ENCODE peak calls at places on chromosome 6, in five cellular contexts. I is DND-41, R is aorta, J is ovary, Y is esophagus squamous epithelium. A is an unnamed sample.

GRCh38 chr6:100300221-100300736 is 164.4 kb downstream of the SIM1 start:
- DNase-seq in I (no peak), R (no peak), J (no peak), Y (no peak), A (no peak)

GRCh38 chr6:90375681-90376439 is 79.2 kb upstream of the BACH2 start:
- DNase-seq in I (no peak), R (no peak), J (no peak), Y (no peak), A (no peak)

GRCh38 chr6:70680396-70680795 is 12.7 kb downstream of the SMAP1 start:
- DNase-seq in I (no peak), R (no peak), J (no peak), Y (no peak), A (no peak)

GRCh38 chr6:26030716-26031115 is 56.5 kb upstream of the HFE start:
- DNase-seq in I (no peak), R (no peak), J (no peak), Y (no peak), A (no peak)

GRCh38 chr6:16404456-16404855 is 166.1 kb downstream of the GMPR start:
- DNase-seq in I (no peak), R (no peak), J (no peak), Y (no peak), A (no peak)

GRCh38 chr6:52910091-52910490 is 593 bp upstream of the GSTA3 start:
- DNase-seq in I (no peak), R (no peak), J (no peak), Y (no peak), A (no peak)

GRCh38 chr6:37298958-37299357 is 41.0 kb upstream of the TMEM217 start:
- DNase-seq in I (no peak), R (no peak), J (no peak), Y (no peak), A (no peak)

GRCh38 chr6:34771727-34772126 is 14.4 kb downstream of the SNRPC start:
- DNase-seq in I (no peak), R (no peak), J (no peak), Y (no peak), A (no peak)

GRCh38 chr6:14559754-14560527 is 442.4 kb downstream of the CD83 start:
- DNase-seq in I (no peak), R (no peak), J (no peak), Y (no peak), A (no peak)

GRCh38 chr6:155915651-155916050 is 460.0 kb upstream of the NOX3 start:
- DNase-seq in I (no peak), R (no peak), J (no peak), Y (no peak), A (no peak)

DNA sequence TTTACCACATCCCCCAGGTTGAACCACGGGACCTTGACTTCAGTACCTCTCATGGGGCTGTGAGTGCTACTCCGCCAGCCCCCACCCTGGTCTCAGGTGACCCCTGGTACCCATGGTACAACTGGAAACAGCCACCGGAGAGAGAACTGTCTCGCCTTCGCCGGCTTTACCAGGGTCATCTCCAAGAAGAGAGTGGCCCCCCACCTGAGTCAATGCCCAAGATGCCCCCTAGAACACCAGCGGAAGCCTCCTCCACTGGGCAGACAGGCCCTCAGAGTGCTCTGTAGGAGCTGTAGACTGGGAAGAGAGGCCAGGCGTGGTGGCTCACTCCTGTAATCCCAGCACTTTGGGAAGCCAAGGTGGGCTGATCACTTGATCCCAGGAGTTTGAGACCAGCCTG is 1.2 kb upstream of the ATAT1 start:
- DNase-seq in I (no peak), R (no peak), J (no peak), Y (no peak), A (no peak)
- H3K36me3 ChIP-seq in I (peaks cover 74% of the 10 kb centered on the region), R (no peaks in the 10 kb centered on the region), J (no peaks in the 10 kb centered on the region), Y (peaks cover 14% of the 10 kb centered on the region), A (peaks cover 29% of the 10 kb centered on the region)

GRCh38 chr6:111589366-111589765 is 16.3 kb downstream of the TRAF3IP2 start:
- DNase-seq in I (no peak), R (peak; percentile 75), J (no peak), Y (no peak), A (no peak)
- H3K4me1 ChIP-seq in I (peaks cover 29% of the 10 kb centered on the region), R (no peaks in the 10 kb centered on the region), J (peaks cover 27% of the 10 kb centered on the region), Y (peaks cover 76% of the 10 kb centered on the region), A (peaks cover 8% of the 10 kb centered on the region)

GRCh38 chr6:130376921-130377320 is 11.1 kb downstream of the TMEM200A start:
- DNase-seq in I (no peak), R (no peak), J (no peak), Y (no peak), A (no peak)

GRCh38 chr6:130377371-130377770 is 11.6 kb downstream of the TMEM200A start:
- DNase-seq in I (no peak), R (no peak), J (no peak), Y (no peak), A (no peak)

GRCh38 chr6:130371921-130372320 is 6.1 kb downstream of the TMEM200A start:
- DNase-seq in I (no peak), R (no peak), J (no peak), Y (no peak), A (no peak)

GRCh38 chr6:130372786-130373185 is 7.0 kb downstream of the TMEM200A start:
- DNase-seq in I (no peak), R (no peak), J (no peak), Y (no peak), A (no peak)

GRCh38 chr6:130373992-130374391 is 8.2 kb downstream of the TMEM200A start:
- DNase-seq in I (peak; percentile 30), R (no peak), J (no peak), Y (no peak), A (no peak)
- H3K4me3 ChIP-seq in I (no peak overlapping the region), R (no peak overlapping the region), J (no peak overlapping the region), Y (no peak overlapping the region), A (no peak overlapping the region)

GRCh38 chr6:116596815-116597214 is 19.5 kb upstream of the RSPH4A start:
- DNase-seq in I (peak; percentile 27), R (no peak), J (no peak), Y (no peak), A (no peak)

GRCh38 chr6:116595247-116595646 is 21.0 kb upstream of the RSPH4A start:
- DNase-seq in I (no peak), R (no peak), J (no peak), Y (no peak), A (no peak)
- H3K36me3 ChIP-seq in I (peaks cover 44% of the 10 kb centered on the region), R (peaks cover 4% of the 10 kb centered on the region), J (no peaks in the 10 kb centered on the region), Y (no peaks in the 10 kb centered on the region), A (peaks cover 14% of the 10 kb centered on the region)

DNA sequence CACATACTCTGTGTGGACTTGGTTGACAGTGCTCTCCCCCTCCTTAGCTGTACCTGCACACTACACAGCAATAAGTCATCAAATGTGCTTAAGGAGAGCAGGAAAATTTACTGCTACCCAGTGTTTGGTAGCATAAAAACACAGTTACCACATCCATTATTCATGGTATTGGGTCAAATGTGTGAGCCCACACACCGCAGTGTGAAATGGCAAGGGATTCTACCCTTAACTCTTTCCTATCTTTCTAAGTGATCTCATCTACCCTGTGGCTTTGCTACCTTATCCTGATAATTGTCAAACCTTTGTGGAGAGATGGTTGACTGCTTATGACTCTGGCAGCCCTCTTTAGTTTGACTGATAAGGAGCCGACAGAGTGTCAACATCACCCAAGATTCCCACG is 47.6 kb downstream of the STX11 start:
- DNase-seq in I (no peak), R (no peak), J (no peak), Y (no peak), A (no peak)
- H3K4me1 ChIP-seq in I (no peaks in the 10 kb centered on the region), R (no peaks in the 10 kb centered on the region), J (no peaks in the 10 kb centered on the region), Y (no peaks in the 10 kb centered on the region), A (peaks cover 6% of the 10 kb centered on the region)

GRCh38 chr6:77466055-77467028 is 3.1 kb upstream of the HTR1B start:
- DNase-seq in I (no peak), R (peak; percentile 66), J (no peak), Y (no peak), A (no peak)
- H3K4me3 ChIP-seq in I (no peak overlapping the region), R (peak overlapping the region; percentile 78), J (peak overlapping the region; percentile 36), Y (peak overlapping the region; percentile 67), A (peak overlapping the region; percentile 68)